ENCODE peak calls at places on chromosomes 13 and 19, in six cellular contexts. E is CD8-positive, alpha-beta T cell; A is astrocyte; M is colonic mucosa; X is cardiac fibroblast; C is neural progenitor cell. P is an unnamed sample.

GRCh38 chr13:21032656-21033055 is 28.7 kb downstream of the LATS2 start:
- DNase-seq in E (no peak), A (no peak), M (no peak), X (no peak), C (no peak), P (no peak)

GRCh38 chr19:39166571-39167391 is 30.0 kb upstream of the NCCRP1 start:
- DNase-seq in E (no peak), A (no peak), M (peak; percentile 92), X (peak; percentile 13), C (peak; percentile 40), P (no peak)

GRCh38 chr19:53308339-53308811 is 25.2 kb upstream of the ZNF845 start:
- DNase-seq in E (no peak), A (no peak), M (no peak), X (no peak), C (peak; percentile 67), P (no peak)

GRCh38 chr13:40453666-40454030 is 212.8 kb downstream of the FOXO1 start:
- DNase-seq in E (no peak), A (no peak), M (no peak), X (no peak), C (no peak), P (no peak)

GRCh38 chr19:43618921-43619261 is 538 bp downstream of the ZNF428 start:
- DNase-seq in E (no peak), A (no peak), M (peak; percentile 65), X (no peak), C (no peak), P (peak; percentile 36)

GRCh38 chr13:109790951-109791605 is 4.7 kb upstream of the IRS2 start:
- DNase-seq in E (no peak), A (no peak), M (peak; percentile 48), X (peak; percentile 58), C (peak; percentile 55), P (peak; percentile 35)

GRCh38 chr19:10961763-10962536 is 1.1 kb downstream of the SMARCA4 start:
- DNase-seq in E (no peak), A (no peak), M (no peak), X (no peak), C (peak; percentile 75), P (no peak)

GRCh38 chr13:21175656-21176194 is 627 bp downstream of the SKA3 start:
- DNase-seq in E (no peak), A (peak; percentile 23), M (no peak), X (peak; percentile 33), C (no peak), P (peak; percentile 11)

GRCh38 chr13:35210234-35210633 is 266.3 kb downstream of the MAB21L1 start:
- DNase-seq in E (no peak), A (no peak), M (no peak), X (peak; percentile 22), C (no peak), P (no peak)

GRCh38 chr13:79867248-79867647 is 386.3 kb downstream of the NDFIP2 start:
- DNase-seq in E (no peak), A (peak; percentile 34), M (no peak), X (peak; percentile 8), C (no peak), P (peak; percentile 7)

GRCh38 chr13:75360170-75360569 is 121.8 kb downstream of the TBC1D4 start:
- DNase-seq in E (no peak), A (no peak), M (no peak), X (no peak), C (no peak), P (no peak)

GRCh38 chr13:23509781-23510543 is 60.2 kb upstream of the TNFRSF19 start:
- DNase-seq in E (no peak), A (peak; percentile 98), M (no peak), X (peak; percentile 55), C (no peak), P (peak; percentile 74)

GRCh38 chr19:5968431-5969373 is 9.2 kb downstream of the RANBP3 start:
- DNase-seq in E (no peak), A (peak; percentile 25), M (no peak), X (no peak), C (no peak), P (no peak)

GRCh38 chr19:3844596-3844995 is 24.2 kb downstream of the ZFR2 start:
- DNase-seq in E (no peak), A (peak; percentile 76), M (no peak), X (no peak), C (no peak), P (no peak)

GRCh38 chr13:33376212-33376611 is 90.7 kb upstream of the STARD13 start:
- DNase-seq in E (no peak), A (no peak), M (no peak), X (no peak), C (no peak), P (no peak)

GRCh38 chr19:38971672-38972071 is 3.9 kb downstream of the FBXO17 start:
- DNase-seq in E (no peak), A (no peak), M (no peak), X (no peak), C (no peak), P (no peak)

GRCh38 chr19:45460807-45461347 is 6.9 kb upstream of the FOSB start:
- DNase-seq in E (no peak), A (no peak), M (no peak), X (no peak), C (no peak), P (no peak)

GRCh38 chr19:4060621-4061177 is 6.0 kb downstream of the ZBTB7A start:
- DNase-seq in E (no peak), A (no peak), M (peak; percentile 58), X (no peak), C (no peak), P (no peak)

GRCh38 chr19:44712864-44713515 is 14.0 kb downstream of the CEACAM16 start:
- DNase-seq in E (no peak), A (no peak), M (no peak), X (peak; percentile 22), C (no peak), P (no peak)

GRCh38 chr19:47271949-47272348 is 2.7 kb upstream of the INAFM1 start:
- DNase-seq in E (no peak), A (no peak), M (no peak), X (no peak), C (no peak), P (no peak)

GRCh38 chr19:2488942-2489731 is 13.2 kb downstream of the GADD45B start:
- DNase-seq in E (no peak), A (no peak), M (peak; percentile 55), X (peak; percentile 74), C (peak; percentile 85), P (no peak)

DNA sequence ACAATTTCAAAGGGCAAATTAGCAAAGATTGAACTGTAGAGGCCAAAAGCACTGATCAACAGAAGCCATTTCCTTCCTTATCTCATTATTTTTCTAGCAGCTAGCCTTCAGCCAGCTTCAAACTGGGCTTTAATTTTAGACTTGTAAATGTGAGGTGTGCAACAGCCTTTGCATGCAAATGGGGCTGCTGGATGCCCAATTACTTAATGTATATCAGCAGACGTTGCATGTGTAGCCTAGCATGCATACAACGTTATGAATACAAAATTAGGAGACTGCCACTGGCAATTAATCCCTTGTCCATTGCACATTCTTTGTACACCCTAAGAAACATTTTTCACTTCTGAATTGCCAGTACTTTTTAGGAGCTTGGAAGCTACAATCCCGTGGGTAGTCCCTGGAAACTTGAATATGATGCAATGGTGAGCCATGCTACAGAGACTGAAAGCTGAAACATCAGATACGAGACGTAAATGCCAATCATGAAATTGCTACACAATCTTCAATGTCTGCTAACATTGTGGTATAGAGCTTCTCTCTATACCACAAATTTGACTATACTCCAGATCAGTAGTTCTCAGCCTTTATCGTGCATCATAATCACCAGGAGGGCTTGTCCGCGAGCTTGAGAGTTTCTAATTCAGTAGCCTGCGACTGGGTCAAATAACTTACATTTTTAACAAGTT is 20.2 kb downstream of the EPSTI1 start:
- DNase-seq in E (no peak), A (no peak), M (no peak), X (peak; percentile 45), C (no peak), P (peak; percentile 71)
- TF ChIP-seq CTCF in E (no peak), A (no peak), M (no peak), X (no peak), C (no peak), P (no peak)

DNA sequence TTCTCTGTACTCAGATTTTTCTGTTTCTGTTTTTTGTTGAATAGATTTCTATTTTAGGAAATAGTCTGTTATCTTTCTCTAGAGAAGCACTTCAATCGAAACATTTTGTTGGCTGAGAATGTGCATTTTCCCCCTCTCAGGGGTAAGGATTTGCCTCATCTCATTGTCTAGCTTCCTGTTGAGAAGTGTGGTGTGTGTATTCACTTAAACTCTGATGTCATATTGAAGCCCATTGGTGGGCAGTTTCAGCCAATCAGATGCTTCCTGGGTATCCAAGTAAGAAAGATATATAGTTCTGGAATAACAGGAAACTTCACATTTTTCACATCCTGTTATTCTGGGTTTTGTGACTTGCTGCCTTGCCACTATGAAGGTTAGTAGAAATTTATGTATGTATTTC is 87.6 kb downstream of the ARHGEF7 start:
- DNase-seq in E (no peak), A (peak; percentile 85), M (no peak), X (peak; percentile 98), C (no peak), P (peak; percentile 96)
- H3K4me3 ChIP-seq in E (no peak overlapping the region), A (peak overlapping the region; percentile 32), M (no peak overlapping the region), X (peak overlapping the region; percentile 55), C (no peak overlapping the region), P (peak overlapping the region; percentile 48)

GRCh38 chr13:93778548-93778947 is 551.9 kb downstream of the GPC6 start:
- DNase-seq in E (no peak), A (no peak), M (no peak), X (no peak), C (no peak), P (no peak)
- TF ChIP-seq CTCF in E (no peak), A (no peak), M (no peak), X (no peak), C (no peak), P (no peak)

GRCh38 chr19:15913830-15914229 is 16.0 kb upstream of the CYP4F2 start:
- DNase-seq in E (no peak), A (no peak), M (no peak), X (no peak), C (no peak), P (no peak)

GRCh38 chr19:15913384-15913783 is 15.5 kb upstream of the CYP4F2 start:
- DNase-seq in E (no peak), A (no peak), M (no peak), X (no peak), C (no peak), P (no peak)

GRCh38 chr19:15915109-15915508 is 17.2 kb upstream of the CYP4F2 start:
- DNase-seq in E (no peak), A (no peak), M (no peak), X (no peak), C (no peak), P (no peak)

DNA sequence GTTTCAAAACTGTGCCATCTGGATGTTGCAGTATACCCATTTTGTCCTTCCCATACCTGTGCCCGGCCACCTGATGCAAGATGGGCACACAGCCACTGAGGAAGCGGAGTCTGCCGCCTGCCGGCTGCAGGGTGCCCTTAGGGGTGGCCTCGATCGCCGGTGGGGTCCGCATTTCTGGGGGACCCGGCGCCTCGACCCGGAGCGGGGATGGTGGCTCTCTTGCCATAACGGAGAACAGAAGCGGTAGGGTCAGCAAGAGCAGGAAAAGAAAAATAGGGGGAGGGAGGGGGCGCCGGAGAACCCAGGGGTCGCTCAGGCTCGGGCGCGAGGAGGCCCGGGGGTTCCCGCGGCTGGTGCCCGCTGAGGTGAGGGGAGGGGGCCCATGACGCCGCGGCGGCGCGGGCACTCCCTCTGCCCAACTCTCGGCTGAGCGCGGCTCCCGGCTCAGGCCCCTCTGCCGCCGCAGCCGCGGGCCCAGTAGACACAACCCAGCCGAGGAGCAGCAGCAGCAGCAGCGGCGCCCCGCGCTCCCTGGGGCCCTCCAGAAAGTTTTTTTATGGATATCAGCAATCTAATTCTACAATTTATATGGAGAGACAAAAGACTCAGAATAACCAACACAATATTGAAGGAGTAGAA is 13.8 kb upstream of the CYP4F2 start:
- DNase-seq in E (no peak), A (no peak), M (no peak), X (no peak), C (no peak), P (no peak)
- H3K4me3 ChIP-seq in E (no peak overlapping the region), A (no peak overlapping the region), M (no peak overlapping the region), X (no peak overlapping the region), C (no peak overlapping the region), P (no peak overlapping the region)

GRCh38 chr13:90675129-90675528 is 672.4 kb upstream of the MIR17HG start:
- DNase-seq in E (no peak), A (peak; percentile 16), M (no peak), X (no peak), C (no peak), P (no peak)
- TF ChIP-seq CTCF in E (no peak), A (no peak), M (no peak), X (no peak), C (no peak), P (no peak)